ENCODE peak calls at places on chromosomes 7 and 10, in nine cellular contexts. One of them, this sample, is unnamed.

GRCh38 chr7:44791278-44792219 is 4.9 kb upstream of the PPIA start:
- DNase-seq in activated T-cell treated with anti-CD3 and anti-CD28 coated beads for 1 hour: no peak
- DNase-seq in RWPE2: no peak
- DNase-seq in DMS153: no peak
- DNase-seq in stimulated activated CD8-positive, alpha-beta memory T cell treated with anti-CD3 and anti-CD28 coated beads, Interleukin-2, amount 100 ng/mL, for 48 hours: no peak
- DNase-seq in stimulated activated CD4-positive, alpha-beta T cell treated with anti-CD3 and anti-CD28 coated beads, Interleukin-15, amount 100 ng/mL, for 1 hour: no peak
- DNase-seq in hepatocyte: no peak
- DNase-seq in NCI-H146: no peak
- DNase-seq in IMR-90: peak
- DNase-seq in this sample: peak

GRCh38 chr7:50607524-50608125 is 42.4 kb upstream of the DDC start:
- DNase-seq in activated T-cell treated with anti-CD3 and anti-CD28 coated beads for 1 hour: no peak
- DNase-seq in RWPE2: no peak
- DNase-seq in DMS153: no peak
- DNase-seq in stimulated activated CD8-positive, alpha-beta memory T cell treated with anti-CD3 and anti-CD28 coated beads, Interleukin-2, amount 100 ng/mL, for 48 hours: no peak
- DNase-seq in stimulated activated CD4-positive, alpha-beta T cell treated with anti-CD3 and anti-CD28 coated beads, Interleukin-15, amount 100 ng/mL, for 1 hour: no peak
- DNase-seq in hepatocyte: no peak
- DNase-seq in NCI-H146: no peak
- DNase-seq in IMR-90: peak
- DNase-seq in this sample: peak

GRCh38 chr10:130254168-130255061 is 118.2 kb downstream of the GLRX3 start:
- DNase-seq in activated T-cell treated with anti-CD3 and anti-CD28 coated beads for 1 hour: no peak
- DNase-seq in RWPE2: no peak
- DNase-seq in DMS153: no peak
- DNase-seq in stimulated activated CD8-positive, alpha-beta memory T cell treated with anti-CD3 and anti-CD28 coated beads, Interleukin-2, amount 100 ng/mL, for 48 hours: no peak
- DNase-seq in stimulated activated CD4-positive, alpha-beta T cell treated with anti-CD3 and anti-CD28 coated beads, Interleukin-15, amount 100 ng/mL, for 1 hour: no peak
- DNase-seq in hepatocyte: no peak
- DNase-seq in NCI-H146: no peak
- DNase-seq in IMR-90: no peak
- DNase-seq in this sample: no peak

GRCh38 chr10:62084434-62084833 is 182.9 kb downstream of the ARID5B start:
- DNase-seq in activated T-cell treated with anti-CD3 and anti-CD28 coated beads for 1 hour: no peak
- DNase-seq in RWPE2: no peak
- DNase-seq in DMS153: no peak
- DNase-seq in stimulated activated CD8-positive, alpha-beta memory T cell treated with anti-CD3 and anti-CD28 coated beads, Interleukin-2, amount 100 ng/mL, for 48 hours: no peak
- DNase-seq in stimulated activated CD4-positive, alpha-beta T cell treated with anti-CD3 and anti-CD28 coated beads, Interleukin-15, amount 100 ng/mL, for 1 hour: no peak
- DNase-seq in hepatocyte: no peak
- DNase-seq in NCI-H146: no peak
- DNase-seq in IMR-90: no peak
- DNase-seq in this sample: peak

GRCh38 chr7:39622609-39623311 is 612 bp upstream of the RALA start:
- DNase-seq in activated T-cell treated with anti-CD3 and anti-CD28 coated beads for 1 hour: no peak
- DNase-seq in RWPE2: no peak
- DNase-seq in DMS153: no peak
- DNase-seq in stimulated activated CD8-positive, alpha-beta memory T cell treated with anti-CD3 and anti-CD28 coated beads, Interleukin-2, amount 100 ng/mL, for 48 hours: no peak
- DNase-seq in stimulated activated CD4-positive, alpha-beta T cell treated with anti-CD3 and anti-CD28 coated beads, Interleukin-15, amount 100 ng/mL, for 1 hour: no peak
- DNase-seq in hepatocyte: no peak
- DNase-seq in NCI-H146: no peak
- DNase-seq in IMR-90: no peak
- DNase-seq in this sample: no peak

GRCh38 chr7:47285860-47286491 is 295.9 kb downstream of the TNS3 start:
- DNase-seq in activated T-cell treated with anti-CD3 and anti-CD28 coated beads for 1 hour: no peak
- DNase-seq in RWPE2: no peak
- DNase-seq in DMS153: no peak
- DNase-seq in stimulated activated CD8-positive, alpha-beta memory T cell treated with anti-CD3 and anti-CD28 coated beads, Interleukin-2, amount 100 ng/mL, for 48 hours: no peak
- DNase-seq in stimulated activated CD4-positive, alpha-beta T cell treated with anti-CD3 and anti-CD28 coated beads, Interleukin-15, amount 100 ng/mL, for 1 hour: no peak
- DNase-seq in hepatocyte: no peak
- DNase-seq in NCI-H146: no peak
- DNase-seq in IMR-90: no peak
- DNase-seq in this sample: peak

GRCh38 chr7:158702196-158702595 is 2.4 kb downstream of the NCAPG2 start:
- DNase-seq in activated T-cell treated with anti-CD3 and anti-CD28 coated beads for 1 hour: no peak
- DNase-seq in RWPE2: no peak
- DNase-seq in DMS153: no peak
- DNase-seq in stimulated activated CD8-positive, alpha-beta memory T cell treated with anti-CD3 and anti-CD28 coated beads, Interleukin-2, amount 100 ng/mL, for 48 hours: no peak
- DNase-seq in stimulated activated CD4-positive, alpha-beta T cell treated with anti-CD3 and anti-CD28 coated beads, Interleukin-15, amount 100 ng/mL, for 1 hour: no peak
- DNase-seq in hepatocyte: no peak
- DNase-seq in NCI-H146: no peak
- DNase-seq in IMR-90: no peak
- DNase-seq in this sample: no peak

GRCh38 chr10:15182541-15183207 is 14.2 kb upstream of the NMT2 start:
- DNase-seq in activated T-cell treated with anti-CD3 and anti-CD28 coated beads for 1 hour: no peak
- DNase-seq in RWPE2: no peak
- DNase-seq in DMS153: no peak
- DNase-seq in stimulated activated CD8-positive, alpha-beta memory T cell treated with anti-CD3 and anti-CD28 coated beads, Interleukin-2, amount 100 ng/mL, for 48 hours: no peak
- DNase-seq in stimulated activated CD4-positive, alpha-beta T cell treated with anti-CD3 and anti-CD28 coated beads, Interleukin-15, amount 100 ng/mL, for 1 hour: no peak
- DNase-seq in hepatocyte: peak
- DNase-seq in NCI-H146: no peak
- DNase-seq in IMR-90: peak
- DNase-seq in this sample: peak

GRCh38 chr10:127695431-127695830 is 41.6 kb upstream of the FOXI2 start:
- DNase-seq in activated T-cell treated with anti-CD3 and anti-CD28 coated beads for 1 hour: no peak
- DNase-seq in RWPE2: no peak
- DNase-seq in DMS153: no peak
- DNase-seq in stimulated activated CD8-positive, alpha-beta memory T cell treated with anti-CD3 and anti-CD28 coated beads, Interleukin-2, amount 100 ng/mL, for 48 hours: no peak
- DNase-seq in stimulated activated CD4-positive, alpha-beta T cell treated with anti-CD3 and anti-CD28 coated beads, Interleukin-15, amount 100 ng/mL, for 1 hour: no peak
- DNase-seq in hepatocyte: no peak
- DNase-seq in NCI-H146: no peak
- DNase-seq in IMR-90: no peak
- DNase-seq in this sample: no peak

GRCh38 chr7:143334244-143334643 is 18.3 kb downstream of the CLCN1 start:
- DNase-seq in activated T-cell treated with anti-CD3 and anti-CD28 coated beads for 1 hour: no peak
- DNase-seq in RWPE2: no peak
- DNase-seq in DMS153: no peak
- DNase-seq in stimulated activated CD8-positive, alpha-beta memory T cell treated with anti-CD3 and anti-CD28 coated beads, Interleukin-2, amount 100 ng/mL, for 48 hours: no peak
- DNase-seq in stimulated activated CD4-positive, alpha-beta T cell treated with anti-CD3 and anti-CD28 coated beads, Interleukin-15, amount 100 ng/mL, for 1 hour: no peak
- DNase-seq in hepatocyte: no peak
- DNase-seq in NCI-H146: no peak
- DNase-seq in IMR-90: peak
- DNase-seq in this sample: no peak

GRCh38 chr7:104972510-104972909 is 41.5 kb upstream of the KMT2E start:
- DNase-seq in activated T-cell treated with anti-CD3 and anti-CD28 coated beads for 1 hour: no peak
- DNase-seq in RWPE2: no peak
- DNase-seq in DMS153: no peak
- DNase-seq in stimulated activated CD8-positive, alpha-beta memory T cell treated with anti-CD3 and anti-CD28 coated beads, Interleukin-2, amount 100 ng/mL, for 48 hours: no peak
- DNase-seq in stimulated activated CD4-positive, alpha-beta T cell treated with anti-CD3 and anti-CD28 coated beads, Interleukin-15, amount 100 ng/mL, for 1 hour: no peak
- DNase-seq in hepatocyte: no peak
- DNase-seq in NCI-H146: no peak
- DNase-seq in IMR-90: peak
- DNase-seq in this sample: peak

GRCh38 chr10:72509206-72509799 is 116.6 kb downstream of the MICU1 start:
- DNase-seq in activated T-cell treated with anti-CD3 and anti-CD28 coated beads for 1 hour: no peak
- DNase-seq in RWPE2: no peak
- DNase-seq in DMS153: no peak
- DNase-seq in stimulated activated CD8-positive, alpha-beta memory T cell treated with anti-CD3 and anti-CD28 coated beads, Interleukin-2, amount 100 ng/mL, for 48 hours: no peak
- DNase-seq in stimulated activated CD4-positive, alpha-beta T cell treated with anti-CD3 and anti-CD28 coated beads, Interleukin-15, amount 100 ng/mL, for 1 hour: no peak
- DNase-seq in hepatocyte: no peak
- DNase-seq in NCI-H146: no peak
- DNase-seq in IMR-90: peak
- DNase-seq in this sample: peak

GRCh38 chr7:151081170-151082101 is 827 bp upstream of the FASTK start:
- DNase-seq in activated T-cell treated with anti-CD3 and anti-CD28 coated beads for 1 hour: no peak
- DNase-seq in RWPE2: peak
- DNase-seq in DMS153: no peak
- DNase-seq in stimulated activated CD8-positive, alpha-beta memory T cell treated with anti-CD3 and anti-CD28 coated beads, Interleukin-2, amount 100 ng/mL, for 48 hours: no peak
- DNase-seq in stimulated activated CD4-positive, alpha-beta T cell treated with anti-CD3 and anti-CD28 coated beads, Interleukin-15, amount 100 ng/mL, for 1 hour: no peak
- DNase-seq in hepatocyte: peak
- DNase-seq in NCI-H146: no peak
- DNase-seq in IMR-90: no peak
- DNase-seq in this sample: peak

GRCh38 chr10:3995302-3996210 is 210.5 kb upstream of the KLF6 start:
- DNase-seq in activated T-cell treated with anti-CD3 and anti-CD28 coated beads for 1 hour: no peak
- DNase-seq in RWPE2: no peak
- DNase-seq in DMS153: no peak
- DNase-seq in stimulated activated CD8-positive, alpha-beta memory T cell treated with anti-CD3 and anti-CD28 coated beads, Interleukin-2, amount 100 ng/mL, for 48 hours: no peak
- DNase-seq in stimulated activated CD4-positive, alpha-beta T cell treated with anti-CD3 and anti-CD28 coated beads, Interleukin-15, amount 100 ng/mL, for 1 hour: no peak
- DNase-seq in hepatocyte: no peak
- DNase-seq in NCI-H146: no peak
- DNase-seq in IMR-90: peak
- DNase-seq in this sample: peak

GRCh38 chr7:106737202-106737562 is 76.2 kb upstream of the CCDC71L start:
- DNase-seq in activated T-cell treated with anti-CD3 and anti-CD28 coated beads for 1 hour: no peak
- DNase-seq in RWPE2: no peak
- DNase-seq in DMS153: no peak
- DNase-seq in stimulated activated CD8-positive, alpha-beta memory T cell treated with anti-CD3 and anti-CD28 coated beads, Interleukin-2, amount 100 ng/mL, for 48 hours: no peak
- DNase-seq in stimulated activated CD4-positive, alpha-beta T cell treated with anti-CD3 and anti-CD28 coated beads, Interleukin-15, amount 100 ng/mL, for 1 hour: no peak
- DNase-seq in hepatocyte: no peak
- DNase-seq in NCI-H146: peak
- DNase-seq in IMR-90: peak
- DNase-seq in this sample: peak

GRCh38 chr10:18949391-18949790 is 99.2 kb upstream of the MALRD1 start:
- DNase-seq in activated T-cell treated with anti-CD3 and anti-CD28 coated beads for 1 hour: no peak
- DNase-seq in RWPE2: no peak
- DNase-seq in DMS153: no peak
- DNase-seq in stimulated activated CD8-positive, alpha-beta memory T cell treated with anti-CD3 and anti-CD28 coated beads, Interleukin-2, amount 100 ng/mL, for 48 hours: no peak
- DNase-seq in stimulated activated CD4-positive, alpha-beta T cell treated with anti-CD3 and anti-CD28 coated beads, Interleukin-15, amount 100 ng/mL, for 1 hour: no peak
- DNase-seq in hepatocyte: no peak
- DNase-seq in NCI-H146: no peak
- DNase-seq in IMR-90: peak
- DNase-seq in this sample: no peak

GRCh38 chr10:62332406-62332805 is 41.8 kb upstream of the ZNF365 start:
- DNase-seq in activated T-cell treated with anti-CD3 and anti-CD28 coated beads for 1 hour: no peak
- DNase-seq in RWPE2: no peak
- DNase-seq in DMS153: no peak
- DNase-seq in stimulated activated CD8-positive, alpha-beta memory T cell treated with anti-CD3 and anti-CD28 coated beads, Interleukin-2, amount 100 ng/mL, for 48 hours: no peak
- DNase-seq in stimulated activated CD4-positive, alpha-beta T cell treated with anti-CD3 and anti-CD28 coated beads, Interleukin-15, amount 100 ng/mL, for 1 hour: no peak
- DNase-seq in hepatocyte: no peak
- DNase-seq in NCI-H146: no peak
- DNase-seq in IMR-90: no peak
- DNase-seq in this sample: no peak

GRCh38 chr7:102897211-102897621 is 15.6 kb upstream of the LRRC17 start:
- DNase-seq in activated T-cell treated with anti-CD3 and anti-CD28 coated beads for 1 hour: no peak
- DNase-seq in RWPE2: no peak
- DNase-seq in DMS153: no peak
- DNase-seq in stimulated activated CD8-positive, alpha-beta memory T cell treated with anti-CD3 and anti-CD28 coated beads, Interleukin-2, amount 100 ng/mL, for 48 hours: no peak
- DNase-seq in stimulated activated CD4-positive, alpha-beta T cell treated with anti-CD3 and anti-CD28 coated beads, Interleukin-15, amount 100 ng/mL, for 1 hour: no peak
- DNase-seq in hepatocyte: no peak
- DNase-seq in NCI-H146: no peak
- DNase-seq in IMR-90: no peak
- DNase-seq in this sample: no peak

GRCh38 chr7:91565499-91566331 is 301.5 kb downstream of the FZD1 start:
- DNase-seq in activated T-cell treated with anti-CD3 and anti-CD28 coated beads for 1 hour: no peak
- DNase-seq in RWPE2: no peak
- DNase-seq in DMS153: peak
- DNase-seq in stimulated activated CD8-positive, alpha-beta memory T cell treated with anti-CD3 and anti-CD28 coated beads, Interleukin-2, amount 100 ng/mL, for 48 hours: no peak
- DNase-seq in stimulated activated CD4-positive, alpha-beta T cell treated with anti-CD3 and anti-CD28 coated beads, Interleukin-15, amount 100 ng/mL, for 1 hour: no peak
- DNase-seq in hepatocyte: peak
- DNase-seq in NCI-H146: peak
- DNase-seq in IMR-90: no peak
- DNase-seq in this sample: peak